ENCODE peak calls at places on chromosomes 11 and 22, in four cellular contexts. C, S, O and X are unnamed samples. For H3K27me3, the result is how much of the 10 kb centered on the place peaks cover.

GRCh38 chr11:2741377-2742131 is 41.8 kb upstream of the KCNQ1OT1 start:
- DNase-seq in C (no peak), S (no peak), O (peak), X (peak)

GRCh38 chr22:25365491-25366261 is 146.2 kb downstream of the CRYBB2 start:
- DNase-seq in S (peak), C (no peak), O (peak), X (no peak)

GRCh38 chr22:50581950-50582561 is 593 bp downstream of the CHKB start:
- DNase-seq in C (no peak), O (no peak), S (no peak), X (no peak)

GRCh38 chr11:80163011-80163410 is 722.2 kb upstream of the TENM4 start:
- DNase-seq in C (no peak), O (no peak), S (no peak), X (no peak)

GRCh38 chr11:108242422-108242821 is 19.6 kb downstream of the ATM start:
- DNase-seq in O (no peak), C (no peak), S (no peak), X (no peak)

GRCh38 chr11:130666781-130667251 is 218.4 kb downstream of the ADAMTS15 start:
- DNase-seq in C (no peak), O (no peak), S (no peak), X (no peak)

GRCh38 chr11:89433278-89433677 is 57.9 kb downstream of the NOX4 start:
- DNase-seq in O (no peak), S (no peak), C (no peak), X (no peak)

GRCh38 chr11:113269096-113269495 is 45.3 kb upstream of the TTC12 start:
- DNase-seq in S (no peak), C (no peak), O (no peak), X (no peak)

GRCh38 chr22:19448076-19448607 is 631 bp upstream of the C22orf39 start:
- DNase-seq in C (no peak), O (peak), S (no peak), X (no peak)

GRCh38 chr11:112961146-112961668 is at the start of gene NCAM1:
- DNase-seq in O (peak), S (peak), C (no peak), X (no peak)

DNA sequence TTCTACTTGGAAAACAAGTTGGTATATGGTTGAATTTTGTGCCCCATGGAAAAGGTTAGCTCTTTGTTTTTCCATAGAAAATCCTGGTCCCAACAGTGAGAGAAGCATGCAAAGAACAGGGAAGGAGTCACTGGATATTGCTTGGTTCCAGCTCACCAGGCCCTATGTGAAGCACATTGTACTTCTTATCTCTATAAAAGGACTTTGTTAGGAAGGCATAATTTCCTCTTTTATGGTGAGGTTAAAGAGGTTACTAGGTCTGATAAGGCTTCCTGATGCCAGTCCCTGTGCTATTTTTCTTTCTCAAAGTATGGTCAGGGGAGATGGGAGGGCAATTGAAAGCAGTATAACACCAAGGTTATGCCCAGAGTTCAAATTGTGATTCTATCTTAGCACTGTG is 162.6 kb downstream of the KIF18A start:
- DNase-seq in S (no peak), O (no peak), C (no peak), X (no peak)
- TF ChIP-seq CTCF in S (no peak), O (no peak), C (no peak), X (no peak)

GRCh38 chr11:117097567-117098268 is 510 bp downstream of the SIK3 start:
- DNase-seq in S (peak), O (peak), C (no peak), X (no peak)

GRCh38 chr11:117094776-117095175 is 3.5 kb downstream of the SIK3 start:
- DNase-seq in C (no peak), S (no peak), O (no peak), X (no peak)

GRCh38 chr11:117096973-117097566 is 1.2 kb downstream of the SIK3 start:
- DNase-seq in O (no peak), C (no peak), S (no peak), X (no peak)

GRCh38 chr11:117096140-117096972 is 1.9 kb downstream of the SIK3 start:
- DNase-seq in S (no peak), O (no peak), C (no peak), X (no peak)

DNA sequence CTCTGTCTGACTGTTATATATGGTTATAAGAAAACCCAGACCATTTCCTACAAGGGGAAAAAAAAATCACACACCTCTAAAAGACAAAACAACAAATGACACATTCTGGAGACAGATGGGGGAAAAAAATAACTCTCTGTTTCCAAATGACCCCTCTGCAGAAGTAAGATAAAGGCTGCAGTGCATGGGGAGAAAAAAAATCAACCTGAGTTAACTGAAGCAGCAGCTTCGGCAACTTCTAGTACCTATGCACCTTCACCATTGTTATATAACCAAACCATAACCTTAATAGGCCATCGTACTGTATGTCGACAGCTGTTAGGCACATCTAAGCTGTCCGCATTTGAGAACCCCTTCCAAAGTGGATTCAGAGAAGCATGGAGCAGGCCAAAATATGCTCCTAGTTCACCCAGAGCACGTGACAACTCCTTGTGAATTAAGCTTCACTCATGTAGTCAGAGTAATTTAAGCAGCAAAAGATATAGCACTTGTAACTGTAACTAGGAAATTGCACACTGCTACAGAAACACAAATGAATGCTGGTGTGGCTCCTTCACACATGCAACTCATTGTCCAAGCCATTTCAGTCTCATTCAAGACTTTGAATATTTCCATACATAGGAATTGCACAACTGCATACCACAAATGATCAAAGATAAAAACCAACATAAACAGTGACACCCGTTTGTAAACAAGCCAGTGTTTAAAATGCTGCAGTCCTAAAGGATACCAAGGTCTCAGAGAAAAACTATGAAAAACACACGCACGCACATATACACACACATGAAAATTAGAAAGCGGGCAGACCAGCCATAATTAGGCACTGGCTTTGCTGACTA is 2.7 kb downstream of the SIK3 start:
- DNase-seq in S (no peak), O (no peak), C (no peak), X (no peak)
- H3K4me3 ChIP-seq in S (no peak), O (peak), C (no peak), X (peak)

DNA sequence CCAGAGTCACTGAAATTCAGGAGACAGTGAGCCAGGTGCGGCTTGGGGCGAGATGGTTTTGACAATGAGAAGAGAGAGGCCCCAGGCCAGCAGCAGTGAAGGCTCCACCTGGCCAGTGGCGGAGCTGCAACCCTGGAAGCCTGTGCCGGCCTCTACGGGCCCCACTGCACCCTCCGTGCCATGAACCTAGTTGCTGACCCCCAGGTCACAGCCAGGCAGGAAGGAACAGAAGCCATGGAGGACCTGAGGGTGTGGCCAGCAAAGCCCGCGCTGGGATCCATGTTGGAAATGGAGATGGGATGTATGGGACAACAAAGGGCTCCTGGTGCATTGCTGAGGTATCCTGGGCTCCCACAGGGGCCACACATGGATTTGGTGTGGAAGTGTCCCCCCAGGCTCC is 1528.5 kb downstream of the BRD1 start:
- DNase-seq in S (no peak), C (no peak), O (no peak), X (no peak)
- H3K27me3 ChIP-seq in S (under half), C (under half), O (under half), X (under half)

DNA sequence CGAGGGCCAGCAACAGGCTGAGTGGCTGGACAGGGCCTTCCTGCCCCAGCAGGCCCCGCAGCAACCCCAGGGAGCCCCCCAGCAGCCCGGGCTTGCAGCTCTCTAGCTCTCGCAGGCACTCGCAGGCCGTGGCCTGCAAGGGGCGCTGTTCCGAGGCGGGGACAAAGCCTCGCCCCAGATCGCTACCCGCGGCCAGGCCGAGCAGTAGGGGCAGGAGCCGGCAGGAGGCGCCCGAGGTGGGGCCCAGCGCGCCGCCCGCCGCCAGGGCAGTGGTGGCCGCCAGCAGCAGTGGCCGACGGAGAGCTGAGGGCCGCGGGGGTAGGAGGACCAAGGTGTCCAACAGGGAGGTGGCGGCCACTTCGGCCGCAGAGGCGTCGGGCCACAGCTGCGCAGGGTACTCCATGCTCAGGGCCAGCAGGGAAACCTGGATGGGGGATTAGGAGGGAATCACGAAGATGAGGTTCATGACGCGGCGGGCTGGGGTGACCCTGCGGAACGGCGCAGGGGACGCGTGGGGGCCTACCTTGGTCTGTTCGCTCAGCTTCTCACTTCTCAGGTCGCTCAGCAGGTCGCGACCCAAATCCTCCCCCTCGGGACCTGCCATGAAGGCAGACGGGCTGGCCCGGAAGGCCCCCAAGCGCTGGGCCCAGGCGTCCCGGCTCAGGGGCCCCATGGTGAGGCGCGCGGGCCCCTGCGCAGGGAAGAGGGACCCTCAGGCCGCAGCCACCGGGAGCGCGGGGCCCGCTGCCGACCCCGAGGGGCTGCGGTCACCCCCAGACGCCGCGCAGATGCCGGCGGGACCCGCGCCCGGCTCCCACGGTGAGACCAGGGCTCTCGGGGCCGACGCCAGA is 632 bp downstream of the AP5B1 start:
- DNase-seq in S (peak), C (no peak), O (peak), X (peak)
- TF ChIP-seq CTCF in S (peak), C (peak), O (peak), X (peak)

DNA sequence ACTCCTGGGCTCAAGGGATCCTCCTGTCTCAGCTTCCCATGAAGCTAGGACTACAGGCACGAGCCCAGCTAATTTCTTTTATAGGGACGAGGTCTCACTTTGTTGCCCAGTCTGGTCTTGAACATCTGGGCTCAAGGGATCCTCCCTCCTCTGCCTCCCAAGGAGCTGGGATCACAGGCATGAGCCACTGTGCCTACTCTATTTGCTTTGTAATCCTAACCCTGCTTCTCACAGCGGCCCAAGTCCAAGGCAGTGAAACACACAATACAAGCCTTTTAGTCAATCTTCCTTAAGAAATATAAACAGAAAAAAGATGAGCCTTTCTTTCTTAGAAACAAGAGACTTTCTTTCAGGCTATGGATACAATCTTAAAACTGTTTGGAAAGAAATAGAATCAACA is 115.2 kb upstream of the SORL1-AS1 start:
- DNase-seq in O (no peak), C (no peak), S (no peak), X (no peak)
- H3K4me3 ChIP-seq in O (no peak), C (no peak), S (no peak), X (no peak)

GRCh38 chr11:116532066-116532465 is 240.7 kb downstream of the BUD13 start:
- DNase-seq in O (no peak), S (no peak), C (no peak), X (no peak)
- H3K27me3 ChIP-seq in O (under half), S (under half), C (under half), X (under half)